ENCODE peak calls at places on chromosomes 6 and 20, in ten cellular contexts. B, S, W, P, D, M, R, Y, E and G are unnamed samples.
A peak's percentile ranks its signal among the peaks of the same experiment; 100 is the strongest.

GRCh38 chr6:19549109-19549508 is 288.1 kb upstream of the ID4 start:
- DNase-seq in B (no peak), S (no peak), W (no peak), P (no peak), D (no peak), M (no peak), R (no peak), Y (no peak), E (no peak), G (no peak)

GRCh38 chr20:11851646-11852045 is 66.0 kb upstream of the BTBD3 start:
- DNase-seq in B (no peak), S (no peak), W (no peak), P (no peak), D (no peak), M (no peak), R (peak; percentile 64), Y (no peak), E (no peak), G (peak; percentile 19)

GRCh38 chr20:21713470-21713869 is 8.0 kb downstream of the PAX1 start:
- DNase-seq in B (no peak), S (no peak), W (no peak), P (no peak), D (no peak), M (no peak), R (no peak), Y (no peak), E (no peak), G (no peak)

GRCh38 chr20:51385941-51386530 is 156.5 kb downstream of the NFATC2 start:
- DNase-seq in B (no peak), S (peak; percentile 55), W (no peak), P (no peak), D (peak; percentile 59), M (peak; percentile 26), R (peak; percentile 57), Y (peak; percentile 47), E (peak; percentile 47), G (no peak)

GRCh38 chr6:118784641-118785164 is 109.2 kb upstream of the ASF1A start:
- DNase-seq in B (no peak), S (no peak), W (peak; percentile 23), P (no peak), D (no peak), M (no peak), R (no peak), Y (no peak), E (no peak), G (no peak)

GRCh38 chr6:34021839-34022190 is 124.1 kb downstream of the GRM4 start:
- DNase-seq in B (no peak), S (no peak), W (no peak), P (no peak), D (no peak), M (no peak), R (no peak), Y (no peak), E (no peak), G (no peak)

GRCh38 chr6:54238407-54238806 is 69.8 kb upstream of the TINAG start:
- DNase-seq in B (no peak), S (peak; percentile 80), W (no peak), P (no peak), D (no peak), M (no peak), R (no peak), Y (no peak), E (no peak), G (peak; percentile 40)

GRCh38 chr6:118548136-118548535 is at the start of gene PLN:
- DNase-seq in B (no peak), S (no peak), W (no peak), P (no peak), D (no peak), M (no peak), R (no peak), Y (no peak), E (no peak), G (peak; percentile 12)

GRCh38 chr20:11267131-11267761 is 593.4 kb upstream of the JAG1 start:
- DNase-seq in B (no peak), S (peak; percentile 95), W (peak; percentile 58), P (peak; percentile 44), D (peak; percentile 26), M (no peak), R (peak; percentile 96), Y (no peak), E (peak; percentile 8), G (peak; percentile 94)

GRCh38 chr6:134097114-134097707 is 44.8 kb upstream of the SLC2A12 start:
- DNase-seq in B (peak; percentile 49), S (peak; percentile 83), W (peak; percentile 73), P (peak; percentile 70), D (peak; percentile 73), M (peak; percentile 75), R (peak; percentile 72), Y (peak; percentile 48), E (peak; percentile 72), G (peak; percentile 62)

GRCh38 chr6:56724455-56724854 is 81.8 kb upstream of the DST start:
- DNase-seq in B (no peak), S (peak; percentile 53), W (no peak), P (no peak), D (no peak), M (no peak), R (no peak), Y (no peak), E (no peak), G (peak; percentile 69)

GRCh38 chr6:147154454-147154853 is 49.8 kb upstream of the STXBP5 start:
- DNase-seq in B (no peak), S (peak; percentile 71), W (no peak), P (no peak), D (peak; percentile 19), M (no peak), R (peak; percentile 92), Y (no peak), E (no peak), G (peak; percentile 91)

GRCh38 chr20:17854307-17854903 is 114.2 kb downstream of the SNX5 start:
- DNase-seq in B (no peak), S (peak; percentile 47), W (peak; percentile 55), P (no peak), D (no peak), M (no peak), R (peak; percentile 56), Y (no peak), E (no peak), G (peak; percentile 41)

GRCh38 chr6:13863699-13864155 is 49.4 kb upstream of the MCUR1 start:
- DNase-seq in B (no peak), S (no peak), W (no peak), P (no peak), D (no peak), M (no peak), R (no peak), Y (no peak), E (no peak), G (no peak)

GRCh38 chr6:45448417-45449389 is 71.0 kb upstream of the SUPT3H start:
- DNase-seq in B (no peak), S (no peak), W (no peak), P (no peak), D (no peak), M (no peak), R (no peak), Y (no peak), E (no peak), G (no peak)

GRCh38 chr20:4812216-4812615 is 90.5 kb downstream of the PRND start:
- DNase-seq in B (no peak), S (no peak), W (no peak), P (no peak), D (no peak), M (no peak), R (no peak), Y (no peak), E (peak; percentile 37), G (no peak)

GRCh38 chr20:34065260-34065659 is 46.8 kb downstream of the EIF2S2 start:
- DNase-seq in B (no peak), S (peak; percentile 62), W (peak; percentile 59), P (no peak), D (no peak), M (no peak), R (peak; percentile 60), Y (no peak), E (no peak), G (peak; percentile 44)

GRCh38 chr6:5205877-5206840 is 54.6 kb downstream of the LYRM4 start:
- DNase-seq in B (no peak), S (peak; percentile 63), W (peak; percentile 79), P (peak; percentile 46), D (no peak), M (no peak), R (peak; percentile 79), Y (no peak), E (no peak), G (peak; percentile 14)

GRCh38 chr6:155013457-155013876 is 18.4 kb downstream of the TIAM2 start:
- DNase-seq in B (no peak), S (peak; percentile 60), W (no peak), P (no peak), D (no peak), M (no peak), R (no peak), Y (no peak), E (no peak), G (no peak)

GRCh38 chr20:7695622-7696021 is 244.6 kb downstream of the HAO1 start:
- DNase-seq in B (no peak), S (no peak), W (no peak), P (no peak), D (no peak), M (no peak), R (peak; percentile 33), Y (no peak), E (no peak), G (peak; percentile 90)